ENCODE peak calls at places on chromosome 7, in ten cellular contexts. Z is HFF-Myc, K is H1, D is RWPE1, F is GM23338, L is heart left ventricle, R is colonic mucosa, I is adrenal gland, Y is GM13977, X is AG09319. B is an unnamed sample.
A peak's percentile ranks its signal among the peaks of the same experiment; 100 is the strongest.

GRCh38 chr7:46291601-46292150 is 370.6 kb upstream of the IGFBP3 start:
- DNase-seq in X (no peak), K (no peak), L (no peak), F (no peak), Z (no peak), D (peak; percentile 71), Y (peak; percentile 12), R (no peak), I (no peak), B (no peak)

GRCh38 chr7:68207676-68208075 is 1211.0 kb downstream of the TYW1 start:
- DNase-seq in F (peak; percentile 1), L (no peak), R (no peak), D (no peak), Y (no peak), K (no peak), Z (no peak), I (no peak), X (no peak), B (no peak)

GRCh38 chr7:47449810-47450586 is 131.9 kb downstream of the TNS3 start:
- DNase-seq in D (no peak), Z (peak; percentile 85), R (no peak), X (no peak), L (no peak), Y (no peak), I (no peak), F (no peak), K (no peak), B (no peak)

GRCh38 chr7:86598311-86598710 is 45.4 kb upstream of the GRM3 start:
- DNase-seq in F (peak; percentile 84), I (peak; percentile 48), R (peak; percentile 26), D (no peak), Y (no peak), K (peak; percentile 56), Z (no peak), X (no peak), L (no peak), B (no peak)

GRCh38 chr7:44572771-44573170 is 937 bp downstream of the DDX56 start:
- DNase-seq in Z (no peak), R (no peak), X (no peak), K (no peak), Y (no peak), I (no peak), L (no peak), F (no peak), D (no peak), B (no peak)

GRCh38 chr7:48938539-48938938 is 14.2 kb downstream of the CDC14C start:
- DNase-seq in X (peak; percentile 48), K (no peak), F (no peak), D (peak; percentile 37), L (peak; percentile 30), Y (no peak), Z (peak; percentile 10), R (no peak), I (peak; percentile 81), B (no peak)

GRCh38 chr7:1108264-1108920 is 20.5 kb downstream of the GPER1 start:
- DNase-seq in F (no peak), R (no peak), D (no peak), K (no peak), I (no peak), Z (no peak), X (no peak), L (no peak), Y (no peak), B (no peak)

GRCh38 chr7:129689995-129690581 is 78.6 kb downstream of the NRF1 start:
- DNase-seq in D (no peak), K (no peak), X (no peak), F (no peak), Y (no peak), R (no peak), Z (no peak), L (no peak), I (no peak), B (no peak)

GRCh38 chr7:749121-749520 is 22.0 kb upstream of the PRKAR1B start:
- DNase-seq in X (no peak), D (no peak), L (peak; percentile 70), K (no peak), Z (no peak), I (no peak), Y (no peak), F (no peak), R (no peak), B (peak; percentile 47)

GRCh38 chr7:134514663-134515062 is 12.7 kb upstream of the AKR1B10 start:
- DNase-seq in R (peak; percentile 58), L (no peak), F (peak; percentile 93), X (peak; percentile 55), I (peak; percentile 44), D (peak; percentile 52), K (no peak), Y (peak; percentile 64), Z (peak; percentile 70), B (no peak)

GRCh38 chr7:74263399-74264120 is 9.4 kb upstream of the RFC2 start:
- DNase-seq in D (no peak), L (no peak), Z (no peak), K (no peak), F (no peak), Y (no peak), I (no peak), R (no peak), X (no peak), B (no peak)

GRCh38 chr7:115475774-115476407 is 554.0 kb downstream of the MDFIC start:
- DNase-seq in Z (no peak), L (no peak), D (no peak), F (peak; percentile 68), I (no peak), K (no peak), R (peak; percentile 23), X (no peak), Y (no peak), B (peak; percentile 32)
- TF ChIP-seq CTCF in Z (no peak), L (no peak), D (no peak), F (peak; percentile 69), I (no peak), K (peak; percentile 37), R (no peak), X (no peak), Y (peak; percentile 45), B (no peak)

GRCh38 chr7:79552463-79552862 is 99.0 kb upstream of the MAGI2 start:
- DNase-seq in Y (no peak), Z (no peak), L (no peak), I (no peak), X (no peak), D (no peak), K (no peak), R (no peak), F (no peak), B (no peak)
- TF ChIP-seq CTCF in Y (no peak), Z (no peak), L (no peak), I (no peak), X (no peak), D (no peak), K (no peak), R (no peak), F (no peak), B (no peak)

GRCh38 chr7:36021367-36021766 is 131.7 kb upstream of the EEPD1 start:
- DNase-seq in K (no peak), F (peak; percentile 82), R (no peak), Y (no peak), I (no peak), D (no peak), Z (peak; percentile 6), L (no peak), X (no peak), B (no peak)
- TF ChIP-seq CTCF in K (peak; percentile 88), F (peak; percentile 96), R (no peak), Y (peak; percentile 66), I (no peak), D (peak; percentile 32), Z (peak; percentile 57), L (peak; percentile 25), X (peak; percentile 31), B (peak; percentile 30)

GRCh38 chr7:64183126-64183742 is 23.8 kb upstream of the ZNF735 start:
- DNase-seq in D (no peak), R (no peak), X (no peak), Z (no peak), L (peak; percentile 32), F (peak; percentile 19), K (no peak), Y (no peak), I (peak; percentile 42), B (no peak)
- TF ChIP-seq CTCF in D (no peak), R (peak; percentile 25), X (peak; percentile 20), Z (peak; percentile 47), L (peak; percentile 68), F (peak; percentile 47), K (no peak), Y (peak; percentile 43), I (peak; percentile 72), B (peak; percentile 42)

GRCh38 chr7:132557489-132558044 is 18.7 kb downstream of the PLXNA4 start:
- DNase-seq in Y (no peak), R (no peak), X (no peak), F (peak; percentile 47), K (no peak), D (no peak), L (no peak), I (no peak), Z (no peak), B (no peak)
- TF ChIP-seq CTCF in Y (no peak), R (no peak), X (no peak), F (peak; percentile 71), K (peak; percentile 31), D (no peak), L (no peak), I (no peak), Z (no peak), B (no peak)

GRCh38 chr7:158705234-158705890 is 758 bp upstream of the NCAPG2 start:
- DNase-seq in F (peak; percentile 44), X (no peak), K (no peak), D (no peak), Y (no peak), R (no peak), L (no peak), I (no peak), Z (no peak), B (no peak)
- TF ChIP-seq CTCF in F (no peak), X (no peak), K (no peak), D (no peak), Y (no peak), R (no peak), L (no peak), I (no peak), Z (no peak), B (peak; percentile 4)